ENCODE peak calls at places on chromosomes 6 and 20, in eight cellular contexts. D is H1, U is HepG2, E is K562, B is fibroblast of lung, C is endothelial cell of umbilical vein, N is PC-9, Q is keratinocyte. X is an unnamed sample.

GRCh38 chr6:105345506-105345905 is 57.4 kb downstream of the PREP start:
- DNase-seq in D (no peak), C (no peak), E (no peak), Q (no peak), N (no peak), U (no peak), B (no peak), X (no peak)

GRCh38 chr6:43627008-43627825 is 1.8 kb downstream of the GTPBP2 start:
- DNase-seq in D (no peak), Q (peak), U (peak), N (peak), C (peak), B (peak), E (peak), X (peak)

GRCh38 chr20:4329232-4329631 is 313.9 kb upstream of the RNF24 start:
- DNase-seq in B (no peak), E (no peak), D (no peak), N (no peak), C (no peak), Q (no peak), U (no peak), X (no peak)

GRCh38 chr6:89082439-89082838 is 1.9 kb downstream of the PNRC1 start:
- DNase-seq in E (no peak), Q (no peak), D (no peak), N (no peak), C (peak), B (peak), U (no peak), X (peak)

GRCh38 chr20:58890454-58891075 is 38.0 kb downstream of the GNAS start:
- DNase-seq in D (no peak), E (no peak), U (peak), B (peak), Q (no peak), N (peak), C (peak), X (peak)

GRCh38 chr6:20208687-20209378 is 3.4 kb downstream of the MBOAT1 start:
- DNase-seq in N (no peak), D (no peak), B (no peak), Q (no peak), C (no peak), U (no peak), E (no peak), X (no peak)

GRCh38 chr20:58818585-58819285 is 32.0 kb downstream of the GNAS-AS1 start:
- DNase-seq in D (no peak), E (no peak), C (no peak), U (no peak), N (peak), Q (peak), B (peak), X (peak)

GRCh38 chr20:51121901-51122412 is 99.0 kb upstream of the KCNG1 start:
- DNase-seq in N (no peak), E (no peak), Q (peak), C (no peak), U (no peak), D (no peak), B (peak), X (peak)

GRCh38 chr6:140729521-140729920 is 1355.1 kb upstream of the CITED2 start:
- DNase-seq in Q (no peak), N (no peak), U (no peak), B (no peak), C (no peak), D (no peak), E (no peak), X (no peak)

GRCh38 chr20:38167851-38168760 is 3.0 kb upstream of the TGM2 start:
- DNase-seq in U (peak), E (no peak), C (peak), N (peak), D (no peak), B (peak), Q (no peak), X (peak)

GRCh38 chr6:39353698-39354315 is 31.3 kb upstream of the KCNK16 start:
- DNase-seq in E (no peak), N (no peak), C (no peak), U (no peak), Q (no peak), B (no peak), D (no peak), X (no peak)

GRCh38 chr6:912871-913663 is 220.1 kb upstream of the EXOC2 start:
- DNase-seq in Q (no peak), N (peak), E (peak), U (peak), D (peak), B (no peak), C (no peak), X (peak)

GRCh38 chr6:20021795-20022194 is 184.6 kb downstream of the ID4 start:
- DNase-seq in D (no peak), Q (no peak), U (no peak), E (no peak), B (no peak), N (no peak), C (no peak), X (no peak)

GRCh38 chr20:32446301-32447100 is 88.4 kb downstream of the ASXL1 start:
- DNase-seq in U (no peak), D (no peak), N (peak), Q (no peak), B (no peak), C (no peak), E (no peak), X (no peak)

GRCh38 chr6:157452096-157452495 is 71.1 kb downstream of the ZDHHC14 start:
- DNase-seq in E (no peak), B (no peak), N (no peak), U (no peak), Q (no peak), C (no peak), D (no peak), X (no peak)

GRCh38 chr6:17972978-17973622 is 14.3 kb downstream of the KIF13A start:
- DNase-seq in U (no peak), N (no peak), B (no peak), E (no peak), C (no peak), D (no peak), Q (no peak), X (no peak)

GRCh38 chr6:392441-393390 is 1.2 kb downstream of the IRF4 start:
- DNase-seq in U (no peak), N (no peak), Q (no peak), E (no peak), B (peak), D (no peak), C (no peak), X (peak)

GRCh38 chr6:110307368-110307767 is 50.8 kb downstream of the METTL24 start:
- DNase-seq in Q (no peak), D (no peak), E (no peak), N (no peak), U (no peak), B (no peak), C (no peak), X (no peak)

GRCh38 chr20:17281478-17281877 is 54.6 kb downstream of the PCSK2 start:
- DNase-seq in N (no peak), Q (no peak), E (peak), U (peak), D (no peak), C (no peak), B (peak), X (peak)

GRCh38 chr6:1774541-1774940 is 164.8 kb downstream of the FOXC1 start:
- DNase-seq in B (peak), E (no peak), C (no peak), U (no peak), Q (no peak), D (no peak), N (no peak), X (peak)

GRCh38 chr20:56200456-56200855 is 48.1 kb upstream of the MC3R start:
- DNase-seq in D (no peak), Q (no peak), N (no peak), C (no peak), B (no peak), U (peak), E (peak), X (no peak)

GRCh38 chr20:58790440-58790839 is 60.3 kb downstream of the GNAS-AS1 start:
- DNase-seq in D (no peak), E (no peak), N (no peak), U (no peak), B (no peak), Q (no peak), C (no peak), X (no peak)

GRCh38 chr20:57788936-57789613 is 79.3 kb upstream of the PMEPA1 start:
- DNase-seq in U (no peak), N (no peak), Q (no peak), E (no peak), C (no peak), D (no peak), B (no peak), X (no peak)

GRCh38 chr6:116218866-116219265 is 35.0 kb downstream of the TSPYL4 start:
- DNase-seq in Q (no peak), B (no peak), C (no peak), U (no peak), N (no peak), E (no peak), D (no peak), X (peak)

GRCh38 chr6:91697010-91697694 is 1110.3 kb upstream of the MAP3K7 start:
- DNase-seq in C (no peak), B (no peak), U (no peak), D (no peak), N (no peak), E (no peak), Q (peak), X (no peak)

GRCh38 chr20:59399426-59400099 is 99.2 kb downstream of the EDN3 start:
- DNase-seq in D (no peak), Q (no peak), C (no peak), B (no peak), U (no peak), E (no peak), N (no peak), X (no peak)

GRCh38 chr6:125153541-125154183 is at the start of gene TPD52L1:
- DNase-seq in U (peak), D (peak), N (peak), Q (no peak), E (peak), C (peak), B (peak), X (peak)

GRCh38 chr20:57246008-57246407 is 20.4 kb downstream of the BMP7 start:
- DNase-seq in Q (no peak), B (no peak), C (no peak), E (no peak), U (no peak), N (no peak), D (no peak), X (no peak)

GRCh38 chr20:35883341-35883777 is 70.9 kb downstream of the SCAND1 start:
- DNase-seq in Q (no peak), U (no peak), B (peak), D (no peak), C (no peak), E (no peak), N (no peak), X (peak)

GRCh38 chr20:11195899-11196558 is 522.2 kb upstream of the JAG1 start:
- DNase-seq in C (peak), B (peak), N (no peak), E (no peak), U (no peak), Q (no peak), D (no peak), X (peak)

GRCh38 chr6:123962508-123962907 is 158.8 kb downstream of the NKAIN2 start:
- DNase-seq in U (peak), B (no peak), Q (no peak), D (no peak), N (peak), C (no peak), E (no peak), X (no peak)

GRCh38 chr20:2283706-2284423 is 11.9 kb upstream of the TGM3 start:
- DNase-seq in D (no peak), C (no peak), B (peak), Q (peak), N (peak), U (no peak), E (no peak), X (peak)

GRCh38 chr6:131995924-131996323 is 44.8 kb upstream of the CCN2 start:
- DNase-seq in C (peak), E (no peak), Q (peak), B (peak), D (no peak), N (no peak), U (no peak), X (peak)

GRCh38 chr6:100099189-100100074 is 105.4 kb upstream of the MCHR2 start:
- DNase-seq in U (peak), C (peak), D (no peak), B (peak), N (no peak), Q (no peak), E (no peak), X (peak)

GRCh38 chr6:161922631-161923119 is 648.8 kb upstream of the AGPAT4 start:
- DNase-seq in C (peak), D (no peak), N (peak), B (peak), E (peak), U (peak), Q (no peak), X (peak)

GRCh38 chr6:117568247-117568646 is 34.1 kb downstream of the GOPC start:
- DNase-seq in E (no peak), Q (no peak), N (no peak), U (no peak), C (no peak), D (no peak), B (no peak), X (no peak)

GRCh38 chr6:55260181-55260580 is 67.1 kb upstream of the GFRAL start:
- DNase-seq in E (no peak), Q (no peak), D (no peak), N (no peak), U (peak), C (no peak), B (no peak), X (no peak)

GRCh38 chr6:55250400-55250799 is 76.1 kb downstream of the HCRTR2 start:
- DNase-seq in C (no peak), Q (no peak), D (no peak), B (no peak), N (no peak), U (no peak), E (no peak), X (no peak)

DNA sequence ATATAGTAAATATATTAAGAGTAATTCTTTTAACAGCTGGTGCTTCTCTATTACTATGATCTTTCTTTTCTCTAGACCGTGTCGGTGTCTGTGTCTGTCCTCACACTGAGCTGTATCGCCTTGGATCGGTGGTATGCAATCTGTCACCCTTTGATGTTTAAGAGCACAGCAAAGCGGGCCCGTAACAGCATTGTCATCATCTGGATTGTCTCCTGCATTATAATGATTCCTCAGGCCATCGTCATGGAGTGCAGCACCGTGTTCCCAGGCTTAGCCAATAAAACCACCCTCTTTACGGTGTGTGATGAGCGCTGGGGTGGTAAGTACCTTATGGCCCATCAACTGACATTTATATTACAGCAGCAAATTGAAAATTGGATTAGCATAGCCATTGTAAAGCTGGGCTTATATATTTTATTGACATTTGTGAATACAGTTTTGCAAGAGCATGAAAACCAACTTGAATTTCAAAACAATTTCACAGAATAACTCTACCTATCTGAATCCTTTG is 72.2 kb upstream of the GFRAL start:
- DNase-seq in C (no peak), N (no peak), E (no peak), D (no peak), U (no peak), Q (no peak), B (no peak), X (no peak)
- H3K4me2 ChIP-seq in C (no peak), N (no peak), E (no peak), D (no peak), U (no peak), Q (no peak), B (no peak), X (no peak)

GRCh38 chr6:151233731-151234130 is 6.0 kb upstream of the AKAP12 start:
- DNase-seq in D (no peak), U (no peak), C (no peak), E (no peak), Q (no peak), B (no peak), N (no peak), X (no peak)
- TF ChIP-seq EZH2 in D (no peak), U (no peak), C (no peak), E (no peak), Q (no peak), B (no peak), N (no peak), X (no peak)

GRCh38 chr6:108581237-108581931 is 20.7 kb downstream of the FOXO3 start:
- DNase-seq in B (peak), D (no peak), U (no peak), N (peak), Q (no peak), C (peak), E (peak), X (peak)

GRCh38 chr6:108584323-108584722 is 23.6 kb downstream of the FOXO3 start:
- DNase-seq in U (no peak), B (no peak), D (no peak), C (no peak), Q (no peak), N (no peak), E (no peak), X (no peak)

GRCh38 chr6:108582618-108583017 is 21.9 kb downstream of the FOXO3 start:
- DNase-seq in B (no peak), U (no peak), E (no peak), N (no peak), Q (no peak), C (no peak), D (no peak), X (no peak)

GRCh38 chr6:108580645-108581044 is 19.9 kb downstream of the FOXO3 start:
- DNase-seq in D (no peak), C (no peak), E (no peak), N (no peak), Q (no peak), B (no peak), U (no peak), X (no peak)

GRCh38 chr6:108581932-108582500 is 21.3 kb downstream of the FOXO3 start:
- DNase-seq in B (peak), E (no peak), Q (no peak), D (no peak), U (no peak), N (no peak), C (no peak), X (peak)
- H3K4me2 ChIP-seq in B (peak), E (no peak), Q (peak), D (no peak), U (no peak), N (peak), C (peak), X (peak)

DNA sequence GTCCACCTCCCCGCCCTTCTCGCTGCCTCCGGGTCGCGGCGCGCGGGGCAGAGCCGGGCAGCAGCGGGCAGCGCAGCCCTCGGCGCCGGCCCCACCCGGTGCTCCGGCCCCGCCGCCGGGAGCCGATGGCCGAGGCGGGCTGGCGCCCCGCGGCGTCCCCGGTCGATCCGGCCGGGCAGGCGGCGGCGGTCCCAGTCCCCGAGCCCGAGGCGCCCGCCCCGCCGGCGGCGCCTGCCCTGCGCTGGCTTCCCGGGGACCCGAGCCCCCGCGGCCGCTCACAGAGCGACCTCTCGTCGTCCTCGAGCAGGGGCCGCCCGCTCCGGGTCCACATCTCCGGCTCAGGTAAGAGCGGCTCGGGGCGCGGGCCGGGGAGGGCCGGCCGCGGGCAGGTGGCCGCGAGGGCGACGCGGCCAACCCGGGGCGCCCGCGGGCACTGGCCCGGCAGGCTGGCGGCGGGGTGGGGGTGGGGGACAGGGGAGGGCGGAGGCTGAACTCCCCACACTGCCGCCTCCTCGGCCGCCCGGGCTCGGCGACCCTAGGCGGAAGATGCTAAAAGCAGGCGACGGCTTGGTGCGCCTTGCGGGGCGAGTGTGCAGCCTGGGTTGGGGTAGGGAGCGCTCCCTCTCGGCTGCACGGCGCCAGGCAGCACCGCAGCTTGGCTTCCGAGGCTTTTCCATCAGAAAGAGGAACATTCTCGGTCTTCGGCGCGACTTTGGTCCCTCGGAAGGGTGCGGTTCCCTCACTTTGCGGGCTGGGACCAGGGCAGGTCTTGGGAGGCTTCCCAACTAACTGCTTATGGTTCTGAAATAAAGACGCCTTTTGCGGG is 25.6 kb upstream of the FUCA2 start:
- DNase-seq in E (no peak), N (peak), Q (no peak), D (no peak), C (peak), B (peak), U (peak), X (peak)
- TF ChIP-seq EZH2 in E (no peak), N (no peak), Q (no peak), D (no peak), C (no peak), B (no peak), U (no peak), X (no peak)

GRCh38 chr6:170293881-170294755 is 3.2 kb upstream of the DLL1 start:
- DNase-seq in B (no peak), E (no peak), N (no peak), U (no peak), Q (no peak), C (no peak), D (no peak), X (no peak)
- H3K4me2 ChIP-seq in B (no peak), E (no peak), N (no peak), U (no peak), Q (no peak), C (no peak), D (peak), X (no peak)

GRCh38 chr6:48315051-48315719 is 204.2 kb upstream of the PTCHD4 start:
- DNase-seq in E (no peak), D (no peak), N (no peak), C (no peak), B (no peak), U (no peak), Q (no peak), X (no peak)

GRCh38 chr6:48311301-48311700 is 200.3 kb upstream of the PTCHD4 start:
- DNase-seq in D (no peak), N (no peak), Q (no peak), U (no peak), C (no peak), B (no peak), E (no peak), X (no peak)

GRCh38 chr6:48318670-48319069 is 207.7 kb upstream of the PTCHD4 start:
- DNase-seq in N (no peak), U (no peak), D (no peak), E (no peak), B (no peak), Q (no peak), C (peak), X (no peak)

DNA sequence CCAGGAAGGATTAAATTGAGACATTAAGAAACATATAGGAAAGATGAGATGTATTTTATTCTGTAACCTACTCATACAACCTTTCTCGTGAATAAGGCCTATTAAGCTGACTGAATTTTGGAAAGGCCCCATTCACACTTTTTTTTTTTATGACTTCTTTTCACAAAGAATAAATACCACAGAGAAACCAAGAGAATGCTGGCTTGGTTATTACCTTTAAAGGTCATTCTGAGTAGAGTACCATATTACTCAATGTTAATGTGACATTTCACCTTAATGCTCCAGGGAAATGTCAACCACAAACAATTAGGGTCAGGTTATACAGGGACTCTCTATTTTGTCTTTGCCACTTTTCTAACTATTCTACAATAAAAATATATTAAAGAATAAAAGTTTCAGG is 204.9 kb upstream of the PTCHD4 start:
- DNase-seq in U (no peak), E (no peak), D (no peak), C (no peak), Q (no peak), N (no peak), B (no peak), X (no peak)
- TF ChIP-seq EZH2 in U (no peak), E (no peak), D (no peak), C (no peak), Q (no peak), N (no peak), B (no peak), X (no peak)

X was measured in GM23248.